ENCODE peak calls at places on chromosome 6, in six cellular contexts. R, K, Z, N, X and O are unnamed samples.

GRCh38 chr6:5439749-5440148 is 178.4 kb downstream of the FARS2 start:
- DNase-seq in R (no peak), K (no peak), Z (no peak), N (no peak), X (no peak), O (no peak)

GRCh38 chr6:134529921-134530320 is 212.0 kb upstream of the SGK1 start:
- DNase-seq in R (no peak), K (peak), Z (peak), N (no peak), X (no peak), O (no peak)

GRCh38 chr6:137227872-137228302 is 8.7 kb upstream of the IFNGR1 start:
- DNase-seq in R (no peak), K (no peak), Z (peak), N (no peak), X (no peak), O (no peak)

GRCh38 chr6:37915463-37915862 is 95.9 kb downstream of the ZFAND3 start:
- DNase-seq in R (no peak), K (no peak), Z (no peak), N (no peak), X (no peak), O (no peak)

GRCh38 chr6:168272379-168273011 is 47.1 kb downstream of the DACT2 start:
- DNase-seq in R (no peak), K (no peak), Z (no peak), N (no peak), X (no peak), O (no peak)

GRCh38 chr6:110549277-110549676 is 72.9 kb upstream of the SLC22A16 start:
- DNase-seq in R (no peak), K (no peak), Z (no peak), N (no peak), X (no peak), O (no peak)

GRCh38 chr6:71977860-71978259 is 91.5 kb downstream of the RIMS1 start:
- DNase-seq in R (no peak), K (peak), Z (no peak), N (no peak), X (no peak), O (no peak)

GRCh38 chr6:89992818-89993217 is 98.5 kb downstream of the GJA10 start:
- DNase-seq in R (no peak), K (no peak), Z (no peak), N (no peak), X (no peak), O (no peak)

GRCh38 chr6:149190228-149190831 is 127.2 kb upstream of the TAB2 start:
- DNase-seq in R (peak), K (peak), Z (peak), N (no peak), X (peak), O (no peak)

GRCh38 chr6:18488526-18489270 is 101.5 kb downstream of the RNF144B start:
- DNase-seq in R (no peak), K (no peak), Z (no peak), N (no peak), X (no peak), O (no peak)

GRCh38 chr6:32941412-32941784 is 570 bp upstream of the HLA-DMB start:
- DNase-seq in R (no peak), K (no peak), Z (no peak), N (no peak), X (no peak), O (no peak)

GRCh38 chr6:105077592-105078463 is 102.0 kb downstream of the POPDC3 start:
- DNase-seq in R (no peak), K (peak), Z (peak), N (peak), X (no peak), O (no peak)

GRCh38 chr6:30188541-30188940 is 24.7 kb downstream of the TRIM26 start:
- DNase-seq in R (no peak), K (no peak), Z (no peak), N (no peak), X (no peak), O (no peak)
- TF ChIP-seq CTCF in R (no peak), K (no peak), Z (no peak), N (no peak), X (no peak), O (no peak)

GRCh38 chr6:153814136-153814535 is 224.9 kb upstream of the OPRM1 start:
- DNase-seq in R (no peak), K (no peak), Z (no peak), N (no peak), X (no peak), O (no peak)
- TF ChIP-seq CTCF in R (no peak), K (peak), Z (no peak), N (no peak), X (peak), O (no peak)

GRCh38 chr6:158914923-158915322 is 85.1 kb downstream of the RSPH3 start:
- DNase-seq in R (no peak), K (no peak), Z (no peak), N (no peak), X (no peak), O (no peak)
- TF ChIP-seq CTCF in R (no peak), K (no peak), Z (no peak), N (no peak), X (no peak), O (no peak)

GRCh38 chr6:43178150-43178549 is 3.8 kb upstream of the CUL9 start:
- DNase-seq in R (no peak), K (no peak), Z (no peak), N (no peak), X (no peak), O (no peak)
- TF ChIP-seq CTCF in R (no peak), K (no peak), Z (no peak), N (no peak), X (no peak), O (no peak)

GRCh38 chr6:31729515-31729978 is 448 bp upstream of the DDAH2 start:
- DNase-seq in R (peak), K (peak), Z (peak), N (peak), X (peak), O (peak)
- TF ChIP-seq CTCF in R (peak), K (peak), Z (no peak), N (no peak), X (no peak), O (peak)

DNA sequence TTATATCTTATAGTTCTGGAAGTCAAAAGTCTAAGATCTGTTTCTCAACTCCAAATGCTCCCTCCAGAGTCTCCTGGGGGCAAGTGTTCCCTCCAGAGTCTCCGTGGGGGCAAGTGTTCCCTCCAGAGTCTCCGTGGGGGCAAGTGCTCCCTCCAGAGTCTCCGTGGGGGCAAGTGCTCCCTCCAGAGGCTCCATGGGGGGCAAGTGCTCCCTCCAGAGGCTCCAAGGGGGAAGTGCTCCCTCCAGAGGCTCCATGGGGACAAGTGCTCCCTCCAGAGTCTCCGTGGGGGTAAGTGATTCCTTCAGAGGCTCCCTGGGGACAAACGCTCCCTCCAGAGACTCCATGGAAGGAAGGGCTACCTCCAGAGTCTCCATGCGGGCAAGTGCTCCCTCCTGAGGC is 34.0 kb upstream of the THBS2 start:
- DNase-seq in R (no peak), K (peak), Z (peak), N (no peak), X (no peak), O (no peak)
- TF ChIP-seq CTCF in R (no peak), K (peak), Z (peak), N (no peak), X (no peak), O (no peak)

DNA sequence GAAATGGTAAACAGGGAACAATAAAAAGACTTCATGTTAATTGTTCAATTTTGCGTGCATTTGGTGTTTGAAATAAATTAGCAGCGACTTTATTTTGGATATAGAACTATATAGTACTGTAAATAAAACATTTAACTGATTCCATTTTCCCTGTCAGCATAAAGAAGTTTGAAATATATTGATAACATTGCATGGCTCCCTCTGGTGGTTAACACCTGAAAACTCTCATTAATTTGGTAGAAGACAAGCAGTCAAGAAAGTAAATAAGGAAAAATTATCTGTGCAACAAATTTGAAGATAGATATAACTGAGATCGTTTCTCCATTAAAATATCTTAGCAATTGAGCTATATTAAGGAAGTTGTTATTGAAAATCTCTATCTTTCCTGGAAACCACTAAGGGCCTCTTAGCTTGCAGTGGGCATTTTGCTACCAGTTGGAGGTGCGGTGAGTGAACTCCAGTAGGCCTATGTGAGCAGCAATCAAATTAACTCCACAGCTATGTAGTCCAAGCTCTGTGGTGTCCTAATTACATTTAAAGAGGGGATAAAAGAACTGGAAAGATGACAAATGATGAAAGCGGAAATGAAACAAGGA is 435.7 kb upstream of the FKBP1C start:
- DNase-seq in R (no peak), K (peak), Z (peak), N (no peak), X (no peak), O (no peak)
- TF ChIP-seq CTCF in R (peak), K (peak), Z (peak), N (no peak), X (peak), O (no peak)

DNA sequence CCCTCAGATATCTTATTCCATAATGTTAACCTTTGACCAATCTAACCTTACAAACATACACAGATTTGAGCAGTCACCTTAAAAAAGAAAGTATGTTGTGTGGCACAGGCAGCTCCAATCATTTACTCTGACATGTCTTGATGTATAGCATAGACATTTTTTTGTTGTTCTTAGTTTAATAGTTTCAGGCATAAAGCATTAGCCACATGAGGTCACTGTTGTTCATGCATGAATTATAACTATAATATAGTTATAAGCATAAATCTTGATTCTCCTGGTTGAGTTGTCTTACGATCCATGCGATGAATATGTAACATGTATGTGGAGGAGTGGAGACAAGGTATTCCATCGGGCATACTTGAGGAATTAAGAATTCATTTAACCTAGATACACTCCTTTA is 26.1 kb upstream of the NKAIN2 start:
- DNase-seq in R (no peak), K (peak), Z (peak), N (no peak), X (no peak), O (no peak)
- TF ChIP-seq CTCF in R (no peak), K (no peak), Z (peak), N (no peak), X (no peak), O (no peak)

GRCh38 chr6:43097098-43097489 is 21.0 kb downstream of the PTK7 start:
- DNase-seq in R (no peak), K (no peak), Z (no peak), N (no peak), X (no peak), O (no peak)
- TF ChIP-seq CTCF in R (no peak), K (no peak), Z (no peak), N (no peak), X (peak), O (no peak)

GRCh38 chr6:102853249-102853955 is 1459.9 kb downstream of the GRIK2 start:
- DNase-seq in R (no peak), K (no peak), Z (no peak), N (no peak), X (no peak), O (no peak)
- TF ChIP-seq CTCF in R (no peak), K (no peak), Z (no peak), N (no peak), X (no peak), O (no peak)